ENCODE peak calls at places on chromosomes 13 and 19, in nine cellular contexts. T is GM10248, A is astrocyte of the cerebellum, I is cardiac muscle cell, R is type B pancreatic cell, G is tibial artery, Q is WTC11, L is H1, F is B cell. E is an unnamed sample.

GRCh38 chr19:51784922-51785690 is 9.9 kb upstream of the FPR3 start:
- DNase-seq in I (no peak), T (peak; percentile 16), A (no peak), L (no peak), F (no peak), Q (no peak), G (peak; percentile 81), R (no peak), E (no peak)

GRCh38 chr13:98598043-98598442 is 21.1 kb upstream of the STK24 start:
- DNase-seq in A (no peak), Q (no peak), T (no peak), F (no peak), G (no peak), R (no peak), L (no peak), I (no peak), E (no peak)

GRCh38 chr13:79525458-79525857 is 44.5 kb downstream of the NDFIP2 start:
- DNase-seq in Q (no peak), F (no peak), I (no peak), T (no peak), A (no peak), R (no peak), L (no peak), G (no peak), E (no peak)

GRCh38 chr19:1655131-1655981 is 2.9 kb upstream of the TCF3 start:
- DNase-seq in I (no peak), Q (no peak), L (peak; percentile 45), T (no peak), G (no peak), R (no peak), F (peak; percentile 53), A (no peak), E (no peak)

GRCh38 chr19:39264306-39265290 is 3.6 kb upstream of the IFNL2 start:
- DNase-seq in F (no peak), I (peak; percentile 48), A (no peak), T (no peak), G (no peak), R (no peak), L (peak; percentile 77), Q (peak; percentile 59), E (no peak)

GRCh38 chr13:47594833-47595232 is 406.2 kb downstream of the SUCLA2 start:
- DNase-seq in Q (no peak), L (no peak), T (no peak), A (no peak), G (no peak), F (no peak), R (no peak), I (no peak), E (no peak)

GRCh38 chr19:2811221-2811722 is 8.4 kb upstream of the ZNF554 start:
- DNase-seq in G (no peak), L (no peak), A (no peak), R (no peak), Q (no peak), I (no peak), T (no peak), F (no peak), E (no peak)

GRCh38 chr13:24741016-24741662 is 22.8 kb upstream of the RNF17 start:
- DNase-seq in I (no peak), R (no peak), G (no peak), L (no peak), T (peak; percentile 62), F (no peak), Q (no peak), A (no peak), E (no peak)

GRCh38 chr19:13986348-13986904 is 19.7 kb downstream of the RFX1 start:
- DNase-seq in T (peak; percentile 99), G (peak; percentile 90), A (no peak), R (no peak), F (peak; percentile 99), L (peak; percentile 85), I (no peak), Q (peak; percentile 83), E (peak; percentile 96)

GRCh38 chr13:30256713-30257432 is 50.5 kb downstream of the KATNAL1 start:
- DNase-seq in A (no peak), T (no peak), I (peak; percentile 18), G (no peak), Q (no peak), F (no peak), L (no peak), R (no peak), E (no peak)

GRCh38 chr13:71785361-71785760 is 81.6 kb downstream of the DACH1 start:
- DNase-seq in F (no peak), T (no peak), Q (no peak), R (no peak), A (no peak), I (no peak), L (no peak), G (no peak), E (no peak)

GRCh38 chr13:110528911-110529310 is 32.6 kb downstream of the RAB20 start:
- DNase-seq in R (no peak), Q (no peak), T (no peak), L (no peak), I (no peak), A (no peak), F (no peak), G (no peak), E (no peak)

GRCh38 chr13:22027561-22027960 is 356.7 kb downstream of the FGF9 start:
- DNase-seq in G (no peak), Q (no peak), F (no peak), A (no peak), R (no peak), L (no peak), T (no peak), I (no peak), E (no peak)

GRCh38 chr19:22784051-22784450 is at the start of gene ZNF99:
- DNase-seq in T (no peak), F (no peak), I (no peak), G (peak; percentile 75), A (no peak), R (no peak), Q (no peak), L (no peak), E (no peak)

GRCh38 chr13:98068511-98068910 is 74.4 kb upstream of the FARP1 start:
- DNase-seq in A (no peak), Q (no peak), R (no peak), F (no peak), G (no peak), L (no peak), T (no peak), I (no peak), E (no peak)

GRCh38 chr19:49196527-49197240 is 39.1 kb downstream of the TRPM4 start:
- DNase-seq in Q (no peak), L (no peak), G (peak; percentile 73), F (no peak), I (no peak), A (no peak), T (no peak), R (no peak), E (no peak)

DNA sequence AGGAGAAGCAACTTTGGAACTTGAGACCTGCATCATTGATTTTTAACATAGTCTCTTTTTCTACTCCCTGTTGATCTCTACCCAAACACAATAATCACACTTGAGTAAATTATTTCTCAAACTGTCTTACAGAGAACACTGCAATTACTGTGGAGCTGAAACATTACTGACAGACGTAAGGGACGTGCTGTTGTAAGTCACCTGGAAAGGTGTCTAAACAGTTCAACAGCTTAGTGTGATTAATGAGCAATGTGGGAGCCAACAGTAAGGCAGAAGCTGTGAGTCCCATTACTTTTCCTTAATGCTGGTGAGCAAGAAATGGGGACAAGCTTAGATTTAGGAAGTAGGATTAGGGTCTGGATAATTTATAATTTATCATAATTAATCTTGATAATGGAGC is 265.7 kb downstream of the DLEU7 start:
- DNase-seq in L (no peak), A (no peak), R (no peak), Q (no peak), I (no peak), F (no peak), G (no peak), T (no peak), E (no peak)
- TF ChIP-seq CTCF in L (no peak), A (no peak), R (no peak), Q (no peak), I (no peak), F (no peak), G (no peak), T (no peak), E (no peak)

GRCh38 chr19:48169974-48170803 is at the start of the genes LIG1 and ZSWIM9:
- DNase-seq in T (peak; percentile 95), G (peak; percentile 95), F (peak; percentile 89), A (peak; percentile 82), L (peak; percentile 95), R (peak; percentile 95), I (peak; percentile 95), Q (peak; percentile 91), E (peak; percentile 91)
- TF ChIP-seq CTCF in T (no peak), G (no peak), F (no peak), A (peak; percentile 6), L (no peak), R (no peak), I (peak; percentile 21), Q (no peak), E (peak; percentile 13)

DNA sequence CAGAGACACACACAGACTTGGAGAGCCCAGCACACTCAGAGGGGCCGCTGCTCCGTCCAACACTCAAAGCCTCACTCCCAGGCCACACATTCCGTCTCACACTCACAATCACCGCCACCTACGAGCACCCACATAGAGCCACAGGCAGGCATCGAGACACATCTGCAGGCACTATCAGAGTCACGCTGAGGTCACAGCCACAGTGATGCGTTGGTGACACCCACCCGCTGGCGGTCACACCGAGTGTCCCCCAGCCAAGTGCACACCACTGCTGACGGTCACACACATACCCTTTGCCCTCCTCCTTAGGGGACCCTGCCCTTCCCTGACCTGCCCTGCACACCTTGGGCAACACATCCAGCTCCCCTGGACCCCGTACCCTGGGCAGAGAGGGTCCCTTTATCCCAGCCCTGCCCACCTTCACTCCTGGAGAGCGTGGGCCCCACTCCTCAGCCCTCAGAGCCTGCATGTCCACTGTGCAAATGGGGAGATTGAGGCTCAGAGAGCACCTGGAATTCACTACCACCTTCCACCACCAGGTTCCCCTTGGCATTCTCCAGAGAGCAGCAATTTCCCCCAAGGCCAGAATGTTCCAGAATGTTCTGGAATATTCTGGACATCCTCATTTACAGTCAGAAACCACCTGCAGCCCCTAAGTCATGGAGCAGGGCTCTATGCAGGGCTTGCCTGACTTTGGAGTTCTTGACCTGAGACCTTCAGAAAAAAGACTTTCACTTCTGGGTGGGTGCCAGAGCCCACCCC is 5.4 kb downstream of the FUT5 start:
- DNase-seq in F (no peak), A (no peak), T (no peak), Q (no peak), I (no peak), G (no peak), R (no peak), L (no peak), E (peak; percentile 36)
- TF ChIP-seq CTCF in F (no peak), A (peak; percentile 35), T (no peak), Q (no peak), I (peak; percentile 9), G (no peak), R (peak; percentile 56), L (no peak), E (no peak)

DNA sequence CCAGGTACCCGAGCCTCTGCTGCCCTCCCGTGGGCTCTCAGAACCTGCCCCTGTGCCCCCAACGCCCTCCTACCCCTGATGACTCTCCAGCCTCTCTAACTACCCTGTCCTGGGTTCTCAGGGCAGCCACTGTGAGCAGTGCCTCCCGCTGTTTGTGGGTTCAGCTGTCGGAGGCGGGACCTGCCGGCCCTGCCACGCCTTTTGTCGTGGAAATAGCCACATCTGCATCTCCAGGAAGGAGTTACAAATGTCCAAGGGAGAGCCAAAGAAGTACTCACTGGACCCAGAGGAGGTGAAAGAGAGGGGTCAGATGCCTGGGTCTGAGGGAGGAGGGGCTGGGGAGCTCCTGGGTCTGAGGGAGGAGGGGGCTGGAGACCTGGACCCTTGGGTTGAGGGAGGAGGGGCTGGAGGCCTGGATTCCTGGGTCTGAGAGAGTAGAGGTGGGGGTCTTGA is 20.0 kb downstream of the CNFN start:
- DNase-seq in I (no peak), R (no peak), G (no peak), L (peak; percentile 81), A (no peak), Q (peak; percentile 84), F (no peak), T (no peak), E (no peak)
- TF ChIP-seq CTCF in I (no peak), R (no peak), G (no peak), L (peak; percentile 62), A (no peak), Q (no peak), F (no peak), T (no peak), E (no peak)